ENCODE peak calls at places on chromosome 10, in nine cellular contexts. W is HEK293T; K is activated CD4-positive, alpha-beta T cell treated with anti-CD3 and anti-CD28 coated beads, Interleukin-2, amount 50 U/mL, for 24 hours; Z is suprapubic skin; X is GF-D8; H is OCI-LY7; N is fibroblast of the aortic adventitia; V is PC-3; O is osteocyte. B is an unnamed sample.

GRCh38 chr10:100998183-100998990 is 1.2 kb upstream of the LZTS2 start:
- DNase-seq in W (peak; percentile 83), K (peak; percentile 37), Z (peak; percentile 90), X (peak; percentile 61), H (peak; percentile 73), N (peak; percentile 84), V (peak; percentile 63), O (peak; percentile 96), B (peak; percentile 87)

GRCh38 chr10:6267941-6268340 is 65.2 kb downstream of the PFKFB3 start:
- DNase-seq in W (no peak), K (no peak), Z (no peak), X (no peak), H (no peak), N (no peak), V (no peak), O (no peak), B (no peak)

GRCh38 chr10:19811517-19811916 is 4.7 kb upstream of the PLXDC2 start:
- DNase-seq in W (peak; percentile 39), K (no peak), Z (no peak), X (no peak), H (no peak), N (peak; percentile 36), V (peak; percentile 37), O (no peak), B (peak; percentile 50)

GRCh38 chr10:31707578-31708411 is 220.8 kb downstream of the ARHGAP12 start:
- DNase-seq in W (no peak), K (peak; percentile 43), Z (no peak), X (peak; percentile 82), H (peak; percentile 3), N (peak; percentile 77), V (peak; percentile 21), O (peak; percentile 83), B (peak; percentile 81)

GRCh38 chr10:129956285-129956649 is 7.8 kb downstream of the EBF3 start:
- DNase-seq in W (no peak), K (no peak), Z (no peak), X (no peak), H (no peak), N (no peak), V (no peak), O (no peak), B (no peak)

GRCh38 chr10:125159932-125160855 is at the start of gene CTBP2:
- DNase-seq in W (peak; percentile 72), K (no peak), Z (peak; percentile 73), X (peak; percentile 10), H (no peak), N (peak; percentile 51), V (peak; percentile 42), O (peak; percentile 85), B (peak; percentile 54)

GRCh38 chr10:4062072-4062471 is 277.1 kb upstream of the KLF6 start:
- DNase-seq in W (no peak), K (no peak), Z (no peak), X (no peak), H (no peak), N (no peak), V (peak; percentile 34), O (no peak), B (peak; percentile 78)

GRCh38 chr10:49091450-49092210 is 23.7 kb downstream of the VSTM4 start:
- DNase-seq in W (no peak), K (no peak), Z (no peak), X (no peak), H (no peak), N (no peak), V (no peak), O (no peak), B (no peak)

GRCh38 chr10:37314350-37314749 is 189.0 kb downstream of the ANKRD30A start:
- DNase-seq in W (no peak), K (no peak), Z (no peak), X (no peak), H (no peak), N (no peak), V (peak; percentile 62), O (no peak), B (no peak)

GRCh38 chr10:4028027-4028471 is 243.0 kb upstream of the KLF6 start:
- DNase-seq in W (no peak), K (no peak), Z (no peak), X (no peak), H (no peak), N (no peak), V (no peak), O (no peak), B (peak; percentile 76)

GRCh38 chr10:95861401-95861800 is 46.4 kb upstream of the CC2D2B start:
- DNase-seq in W (no peak), K (no peak), Z (no peak), X (no peak), H (no peak), N (no peak), V (no peak), O (no peak), B (peak; percentile 76)

GRCh38 chr10:101624526-101625102 is 36.5 kb downstream of the DPCD start:
- DNase-seq in W (no peak), K (no peak), Z (no peak), X (no peak), H (peak; percentile 26), N (peak; percentile 27), V (no peak), O (no peak), B (no peak)

GRCh38 chr10:80471009-80471408 is 16.9 kb downstream of the TSPAN14 start:
- DNase-seq in W (no peak), K (no peak), Z (no peak), X (no peak), H (no peak), N (no peak), V (no peak), O (no peak), B (no peak)

GRCh38 chr10:33276282-33276923 is 58.1 kb downstream of the NRP1 start:
- DNase-seq in W (no peak), K (no peak), Z (no peak), X (no peak), H (no peak), N (no peak), V (peak; percentile 64), O (no peak), B (no peak)